ENCODE peak calls at places on chromosome 6, in four cellular contexts. M is Peyer's patch, B is OCI-LY7, E is AG04450. J is an unnamed sample.
A peak's percentile ranks its signal among the peaks of the same experiment; 100 is the strongest.

GRCh38 chr6:137099689-137100398 is 55.1 kb upstream of the IL20RA start:
- DNase-seq in M (no peak), B (peak; percentile 45), E (no peak), J (no peak)

GRCh38 chr6:40524797-40525584 is 62.2 kb downstream of the LRFN2 start:
- DNase-seq in M (no peak), B (no peak), E (no peak), J (no peak)

GRCh38 chr6:129695373-129696027 is 14.5 kb downstream of the ARHGAP18 start:
- DNase-seq in M (no peak), B (no peak), E (no peak), J (no peak)

GRCh38 chr6:3738381-3739131 is 13.0 kb downstream of the PXDC1 start:
- DNase-seq in M (peak; percentile 34), B (no peak), E (no peak), J (no peak)

GRCh38 chr6:33665957-33666356 is 44.8 kb downstream of the ITPR3 start:
- DNase-seq in M (no peak), B (no peak), E (no peak), J (no peak)

GRCh38 chr6:110255356-110255755 is 75.1 kb downstream of the CDC40 start:
- DNase-seq in M (no peak), B (peak; percentile 8), E (no peak), J (no peak)

GRCh38 chr6:159693128-159693893 is at the start of gene SOD2:
- DNase-seq in M (peak; percentile 92), B (peak; percentile 92), E (peak; percentile 58), J (peak; percentile 82)

GRCh38 chr6:28941681-28942448 is 18.1 kb upstream of the TRIM27 start:
- DNase-seq in M (no peak), B (no peak), E (no peak), J (no peak)

GRCh38 chr6:118746100-118746874 is 94.9 kb upstream of the CEP85L start:
- DNase-seq in M (no peak), B (peak; percentile 14), E (no peak), J (no peak)

GRCh38 chr6:24574809-24575208 is 71.2 kb downstream of the KIAA0319 start:
- DNase-seq in M (peak; percentile 53), B (peak; percentile 77), E (no peak), J (no peak)

GRCh38 chr6:122735618-122736017 is 43.9 kb upstream of the FABP7 start:
- DNase-seq in M (no peak), B (no peak), E (no peak), J (no peak)

GRCh38 chr6:2855061-2855519 is 13.4 kb upstream of the SERPINB1 start:
- DNase-seq in M (no peak), B (no peak), E (no peak), J (no peak)

GRCh38 chr6:53312355-53312754 is 36.4 kb downstream of the ELOVL5 start:
- DNase-seq in M (no peak), B (peak; percentile 72), E (no peak), J (no peak)

GRCh38 chr6:123321020-123321419 is 315.7 kb downstream of the TRDN start:
- DNase-seq in M (no peak), B (no peak), E (no peak), J (no peak)

GRCh38 chr6:166223091-166223490 is 55.4 kb upstream of the TBXT start:
- DNase-seq in M (no peak), B (no peak), E (no peak), J (no peak)

GRCh38 chr6:20712011-20712410 is 177.8 kb downstream of the CDKAL1 start:
- DNase-seq in M (no peak), B (no peak), E (no peak), J (no peak)

GRCh38 chr6:14734416-14735340 is 511.2 kb upstream of the JARID2 start:
- DNase-seq in M (no peak), B (peak; percentile 55), E (no peak), J (no peak)

GRCh38 chr6:11290027-11290426 is 57.6 kb upstream of the NEDD9 start:
- DNase-seq in M (no peak), B (no peak), E (no peak), J (no peak)

GRCh38 chr6:104959453-104959858 is 2.5 kb downstream of the LIN28B start:
- DNase-seq in M (no peak), B (no peak), E (no peak), J (no peak)

GRCh38 chr6:10403385-10404106 is 11.3 kb downstream of the TFAP2A start:
- DNase-seq in M (no peak), B (no peak), E (peak; percentile 24), J (no peak)

GRCh38 chr6:35568967-35569606 is 56.4 kb upstream of the TULP1 start:
- DNase-seq in M (peak; percentile 79), B (peak; percentile 19), E (no peak), J (no peak)

GRCh38 chr6:167666571-167667203 is 160.0 kb upstream of the AFDN start:
- DNase-seq in M (no peak), B (no peak), E (no peak), J (no peak)

GRCh38 chr6:43926644-43927524 is 156.9 kb downstream of the VEGFA start:
- DNase-seq in M (peak; percentile 82), B (no peak), E (peak; percentile 69), J (no peak)

GRCh38 chr6:12111271-12111670 is 99.2 kb downstream of the HIVEP1 start:
- DNase-seq in M (no peak), B (no peak), E (no peak), J (no peak)

GRCh38 chr6:68718379-68719073 is 83.4 kb downstream of the ADGRB3 start:
- DNase-seq in M (no peak), B (no peak), E (no peak), J (no peak)

GRCh38 chr6:97669191-97669651 is 386.2 kb upstream of the MMS22L start:
- DNase-seq in M (no peak), B (no peak), E (no peak), J (no peak)

GRCh38 chr6:79868098-79868722 is 79.1 kb downstream of the ELOVL4 start:
- DNase-seq in M (no peak), B (peak; percentile 72), E (peak; percentile 39), J (peak; percentile 38)

GRCh38 chr6:89475634-89476033 is 42.7 kb downstream of the ANKRD6 start:
- DNase-seq in M (no peak), B (no peak), E (no peak), J (no peak)

DNA sequence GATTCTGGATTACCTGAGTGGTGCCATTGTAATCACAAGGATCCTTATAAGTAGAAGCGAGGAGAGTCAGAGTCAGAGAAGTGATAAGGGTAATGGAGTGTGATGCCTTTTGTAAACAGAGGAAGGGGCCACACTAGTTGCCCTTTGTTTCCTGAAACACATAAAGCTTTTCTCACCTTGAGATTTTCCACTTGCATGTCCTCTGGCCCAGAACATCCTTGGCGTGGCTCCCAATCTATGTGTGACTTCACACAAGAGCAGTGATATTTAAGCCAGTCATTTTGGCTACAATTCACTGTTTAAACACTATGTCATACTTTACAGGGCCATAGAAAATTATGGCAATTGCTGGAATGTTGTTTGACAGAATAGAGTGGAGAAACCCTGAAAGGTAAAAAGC is 121.3 kb upstream of the BTN3A2 start:
- DNase-seq in M (peak; percentile 66), B (no peak), E (no peak), J (no peak)
- H3K4me3 ChIP-seq in M (no peak overlapping the region), B (no peak overlapping the region), E (no peak overlapping the region), J (no peak overlapping the region)

DNA sequence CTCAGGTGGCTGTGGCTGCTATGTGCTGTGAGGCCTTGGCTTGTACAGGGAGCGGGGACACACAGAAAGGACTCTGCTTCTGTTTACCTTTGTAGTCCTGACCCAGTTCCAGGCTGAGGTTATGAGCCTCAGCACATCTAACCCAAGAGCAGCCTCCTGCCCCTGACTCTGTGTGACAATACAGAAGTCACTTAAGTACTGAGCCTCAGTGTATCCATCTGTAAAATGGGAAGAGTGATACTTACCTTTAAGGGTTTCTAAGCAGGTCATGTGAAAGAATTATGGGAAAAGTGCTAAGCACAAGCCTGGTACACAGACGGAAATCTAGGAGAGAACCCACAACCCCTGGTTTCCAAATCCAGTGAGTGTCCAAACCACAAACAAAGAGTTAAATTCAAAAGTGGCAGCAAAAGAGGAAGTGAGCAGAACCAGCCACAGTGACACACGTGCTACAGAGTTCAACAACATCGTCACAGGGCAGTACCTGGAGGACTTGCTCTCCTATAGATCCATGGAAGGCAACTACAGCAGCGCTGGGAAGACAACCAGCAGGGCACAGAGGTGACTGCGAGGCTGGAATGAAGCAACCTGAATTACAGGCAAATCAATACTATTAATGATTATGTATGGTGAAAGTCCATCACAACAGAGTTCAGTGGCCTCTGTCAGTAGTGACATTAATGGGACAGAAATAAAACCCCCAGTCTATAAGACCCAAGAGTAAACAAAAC is 12.5 kb downstream of the TRIM26 start:
- DNase-seq in M (peak; percentile 75), B (peak; percentile 78), E (no peak), J (no peak)
- H3K27ac ChIP-seq in M (no peak overlapping the region), B (peak overlapping the region; percentile 35), E (no peak overlapping the region), J (no peak overlapping the region)

DNA sequence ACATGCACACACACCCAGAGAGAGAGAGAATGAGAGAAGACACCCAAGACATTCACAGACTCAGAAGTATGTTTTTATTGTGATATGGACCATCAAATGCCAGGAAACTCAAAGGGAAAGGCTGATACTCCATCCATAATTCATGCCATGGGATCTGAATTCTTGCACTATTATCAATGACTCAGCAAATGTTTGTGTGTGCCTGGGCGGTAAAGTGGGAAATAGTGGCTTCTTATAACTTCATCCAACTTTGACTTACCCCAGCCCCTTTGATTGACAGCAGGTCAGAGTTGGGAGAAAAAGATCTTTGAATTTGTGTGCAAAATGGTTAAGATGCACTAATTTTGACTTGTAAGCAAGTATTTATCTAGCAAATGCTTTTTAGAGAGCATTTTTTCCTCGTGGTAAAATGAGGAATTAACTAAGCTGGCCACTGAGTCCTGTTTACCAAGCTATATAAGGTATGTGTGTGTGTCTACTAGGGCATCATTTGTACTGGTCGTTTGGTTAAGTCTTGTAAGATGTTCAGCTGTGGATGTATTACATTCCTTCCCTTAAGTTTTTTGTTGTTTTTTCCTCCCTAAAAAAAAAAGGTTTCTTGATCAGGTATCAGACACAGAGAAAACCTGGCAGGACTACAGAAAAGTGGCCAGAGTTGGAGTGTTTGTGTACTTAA is 3.1 kb upstream of the CCN2 start:
- DNase-seq in M (no peak), B (no peak), E (no peak), J (no peak)
- H3K4me3 ChIP-seq in M (no peak overlapping the region), B (no peak overlapping the region), E (no peak overlapping the region), J (no peak overlapping the region)

DNA sequence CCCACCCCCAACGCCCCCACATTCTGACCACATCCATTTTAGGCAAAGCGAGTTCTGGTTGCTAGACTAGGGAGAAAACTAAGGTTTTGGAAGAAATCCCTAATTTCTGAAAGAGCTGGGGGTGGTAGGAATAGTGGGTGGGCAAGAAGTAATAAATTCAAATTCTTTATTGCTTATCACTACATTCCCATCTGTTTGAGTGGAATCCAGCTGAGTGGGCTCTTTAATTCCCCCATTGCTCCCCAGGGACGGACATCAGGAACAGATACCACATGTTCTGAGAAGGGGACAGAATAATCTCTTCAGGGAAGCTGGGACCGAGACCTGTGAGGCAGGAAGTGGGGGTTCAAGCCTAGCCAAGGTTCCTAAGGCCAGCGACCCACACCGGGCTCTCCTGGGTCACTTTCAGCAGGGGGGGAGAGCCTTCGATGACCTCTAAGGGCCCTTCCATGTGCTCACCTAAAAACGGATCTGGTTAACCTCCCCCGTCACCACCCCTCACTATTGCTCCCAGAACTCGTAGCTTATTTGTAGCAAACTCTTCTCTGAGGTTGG is 42.3 kb upstream of the MRPS10 start:
- DNase-seq in M (peak; percentile 32), B (no peak), E (no peak), J (no peak)
- H3K27ac ChIP-seq in M (no peak overlapping the region), B (no peak overlapping the region), E (no peak overlapping the region), J (no peak overlapping the region)